ENCODE peak calls at places on chromosome X, in six cellular contexts. U is ELR; W is iPS-NIHi11; X is effector memory CD4-positive, alpha-beta T cell; C is endothelial cell of umbilical vein; Y is K562. O is an unnamed sample.

GRCh38 chrX:66919280-66919832 is 280.5 kb upstream of the EDA2R start:
- DNase-seq in U (no peak), W (no peak), X (no peak), C (no peak), Y (no peak), O (no peak)

GRCh38 chrX:117990438-117990837 is 126.2 kb downstream of the KLHL13 start:
- DNase-seq in U (no peak), W (no peak), X (no peak), C (no peak), Y (no peak), O (no peak)

GRCh38 chrX:111823068-111823467 is 52.9 kb upstream of the TRPC5OS start:
- DNase-seq in U (peak), W (peak), X (no peak), C (no peak), Y (peak), O (no peak)

GRCh38 chrX:11464360-11464759 is 171.1 kb downstream of the AMELX start:
- DNase-seq in U (no peak), W (no peak), X (no peak), C (no peak), Y (no peak), O (no peak)

GRCh38 chrX:15468036-15468435 is 25.1 kb downstream of the PIR start:
- DNase-seq in U (peak), W (no peak), X (no peak), C (peak), Y (peak), O (peak)

GRCh38 chrX:112235547-112235946 is 153.0 kb upstream of the TRPC5 start:
- DNase-seq in U (no peak), W (no peak), X (no peak), C (no peak), Y (no peak), O (no peak)

GRCh38 chrX:136464589-136464988 is 23.2 kb upstream of the BRS3 start:
- DNase-seq in U (no peak), W (no peak), X (no peak), C (no peak), Y (no peak), O (no peak)

GRCh38 chrX:112731793-112732192 is 52.1 kb upstream of the LHFPL1 start:
- DNase-seq in U (peak), W (no peak), X (no peak), C (no peak), Y (no peak), O (no peak)

O was measured in erythroblast.